ENCODE peak calls at places on chromosomes 5 and 9, in six cellular contexts. B is testis, I is amniotic stem cell, O is hypothalamus, X is neural crest cell, G is GM12892. T is an unnamed sample.

GRCh38 chr9:125829743-125830142 is 82.6 kb downstream of the PBX3 start:
- DNase-seq in I (no peak), X (no peak), G (no peak), O (no peak), B (peak), T (no peak)

GRCh38 chr5:93583799-93584530 is 943 bp downstream of the NR2F1 start:
- DNase-seq in G (no peak), B (no peak), I (no peak), X (no peak), O (no peak), T (no peak)

GRCh38 chr5:138664276-138664943 is 88.8 kb upstream of the CTNNA1 start:
- DNase-seq in I (no peak), B (no peak), G (no peak), O (no peak), X (no peak), T (no peak)

GRCh38 chr9:121288874-121289553 is 21.1 kb downstream of the GSN start:
- DNase-seq in O (no peak), B (peak), G (no peak), I (no peak), X (peak), T (no peak)

GRCh38 chr5:142215915-142216681 is 107.5 kb downstream of the NDFIP1 start:
- DNase-seq in B (peak), I (peak), X (no peak), G (no peak), O (no peak), T (peak)

GRCh38 chr5:158049459-158049858 is 190.5 kb upstream of the CLINT1 start:
- DNase-seq in B (no peak), I (no peak), O (no peak), X (no peak), G (no peak), T (no peak)

GRCh38 chr5:97623441-97623840 is 440.4 kb upstream of the RIOK2 start:
- DNase-seq in O (no peak), B (no peak), I (no peak), X (no peak), G (no peak), T (no peak)

GRCh38 chr5:180336234-180337020 is 16.7 kb downstream of the GFPT2 start:
- DNase-seq in O (no peak), X (no peak), B (no peak), I (no peak), G (no peak), T (no peak)

GRCh38 chr5:50667653-50668403 is 1.4 kb downstream of the PARP8 start:
- DNase-seq in X (no peak), B (peak), O (no peak), G (peak), I (no peak), T (peak)

GRCh38 chr5:61023131-61023530 is 78.1 kb downstream of the NDUFAF2 start:
- DNase-seq in I (no peak), G (no peak), B (no peak), O (no peak), X (no peak), T (peak)

GRCh38 chr5:78927657-78928282 is 57.3 kb downstream of the ARSB start:
- DNase-seq in I (no peak), O (no peak), B (no peak), X (no peak), G (no peak), T (no peak)

GRCh38 chr9:6759114-6759977 is 1.6 kb downstream of the KDM4C start:
- DNase-seq in O (no peak), G (no peak), B (peak), X (no peak), I (peak), T (peak)

GRCh38 chr5:176817864-176818377 is 7.6 kb downstream of the UNC5A start:
- DNase-seq in G (no peak), O (no peak), B (no peak), I (no peak), X (peak), T (no peak)

GRCh38 chr5:54658014-54658413 is 140.5 kb downstream of the SNX18 start:
- DNase-seq in O (no peak), X (no peak), I (no peak), G (no peak), B (no peak), T (peak)

GRCh38 chr5:146778795-146779579 is 99.6 kb downstream of the PPP2R2B start:
- DNase-seq in O (no peak), G (no peak), I (no peak), B (no peak), X (no peak), T (no peak)

GRCh38 chr9:134888603-134889195 is 8.1 kb downstream of the FCN2 start:
- DNase-seq in O (no peak), G (no peak), B (no peak), I (no peak), X (no peak), T (no peak)

GRCh38 chr9:128249914-128250838 is 25.6 kb downstream of the GOLGA2 start:
- DNase-seq in I (no peak), B (peak), O (no peak), G (peak), X (peak), T (no peak)

GRCh38 chr9:104810421-104811339 is 46.8 kb downstream of the NIPSNAP3B start:
- DNase-seq in X (no peak), B (no peak), I (no peak), G (no peak), O (no peak), T (no peak)

GRCh38 chr5:33180900-33181299 is 259.9 kb upstream of the TARS1 start:
- DNase-seq in G (no peak), I (peak), O (no peak), X (no peak), B (no peak), T (peak)

GRCh38 chr5:53331463-53331862 is 149.0 kb upstream of the FST start:
- DNase-seq in I (no peak), G (no peak), O (no peak), B (no peak), X (no peak), T (peak)

GRCh38 chr9:93188426-93189368 is 4.8 kb downstream of the WNK2 start:
- DNase-seq in B (no peak), G (no peak), X (no peak), I (no peak), O (no peak), T (no peak)

GRCh38 chr9:95510610-95511231 is 6.0 kb downstream of the PTCH1 start:
- DNase-seq in G (peak), I (peak), O (peak), X (peak), B (peak), T (peak)

T was measured in HS-5.